ENCODE peak calls at places on chromosomes 13 and 19, in seven cellular contexts. J, T, E, F, X, Z and M are unnamed samples.

GRCh38 chr13:40120781-40121180 is 465.3 kb downstream of the COG6 start:
- DNase-seq in J (no peak), T (no peak), Z (no peak), X (no peak), F (no peak), E (no peak), M (no peak)

GRCh38 chr19:3576696-3577443 is 4.1 kb downstream of the HMG20B start:
- DNase-seq in Z (peak), F (peak), X (no peak), T (no peak), E (no peak), J (no peak), M (no peak)

GRCh38 chr19:46862504-46862835 is 1.7 kb downstream of the ARHGAP35 start:
- DNase-seq in X (no peak), J (no peak), Z (no peak), T (no peak), E (peak), F (no peak), M (no peak)

GRCh38 chr19:2235026-2235395 is 1.1 kb downstream of the PLEKHJ1 start:
- DNase-seq in Z (no peak), X (no peak), F (no peak), J (no peak), E (no peak), T (no peak), M (no peak)

GRCh38 chr13:47413112-47413511 is 516.3 kb upstream of the HTR2A start:
- DNase-seq in E (no peak), F (no peak), T (no peak), Z (peak), X (no peak), J (no peak), M (no peak)

GRCh38 chr13:32045963-32046785 is 14.6 kb downstream of the FRY start:
- DNase-seq in J (no peak), T (no peak), Z (peak), E (no peak), X (no peak), F (no peak), M (no peak)

GRCh38 chr13:73417012-73417615 is 358.3 kb downstream of the KLF5 start:
- DNase-seq in T (no peak), X (no peak), Z (no peak), F (no peak), J (no peak), E (no peak), M (peak)

GRCh38 chr19:45468159-45468651 is 409 bp downstream of the FOSB start:
- DNase-seq in X (peak), Z (no peak), T (no peak), J (no peak), F (peak), E (no peak), M (no peak)

GRCh38 chr13:111472559-111473460 is 152.4 kb downstream of the TEX29 start:
- DNase-seq in X (no peak), T (no peak), Z (no peak), F (no peak), E (peak), J (no peak), M (no peak)

GRCh38 chr19:45099465-45100201 is 6.7 kb downstream of the PPP1R37 start:
- DNase-seq in F (no peak), E (no peak), X (no peak), Z (peak), T (no peak), J (no peak), M (no peak)

GRCh38 chr13:26601669-26602068 is 44.2 kb downstream of the WASF3 start:
- DNase-seq in J (no peak), T (no peak), X (no peak), F (no peak), Z (peak), E (no peak), M (no peak)

GRCh38 chr13:33050161-33050560 is 33.9 kb downstream of the KL start:
- DNase-seq in J (no peak), E (no peak), X (no peak), F (no peak), T (no peak), Z (no peak), M (no peak)

GRCh38 chr13:32504876-32505275 is 33.7 kb downstream of the N4BP2L2 start:
- DNase-seq in J (no peak), Z (no peak), F (no peak), X (no peak), T (no peak), E (no peak), M (no peak)

GRCh38 chr19:39810424-39810823 is 23.5 kb downstream of the DYRK1B start:
- DNase-seq in X (no peak), Z (no peak), F (no peak), E (no peak), T (no peak), J (no peak), M (no peak)

GRCh38 chr13:47858678-47859050 is 142.4 kb downstream of the SUCLA2 start:
- DNase-seq in X (no peak), F (no peak), J (no peak), E (no peak), Z (peak), T (no peak), M (no peak)

GRCh38 chr13:48078251-48078656 is 16.6 kb downstream of the MED4 start:
- DNase-seq in F (no peak), T (no peak), Z (no peak), J (peak), E (no peak), X (no peak), M (no peak)

GRCh38 chr13:113327766-113328391 is 30.8 kb downstream of the LAMP1 start:
- DNase-seq in X (no peak), E (no peak), F (no peak), J (no peak), Z (no peak), T (no peak), M (no peak)

GRCh38 chr19:623974-624373 is 9.4 kb downstream of the POLRMT start:
- DNase-seq in E (no peak), J (no peak), X (no peak), Z (peak), F (no peak), T (no peak), M (peak)

GRCh38 chr19:10379880-10380310 is 477 bp downstream of the TYK2 start:
- DNase-seq in T (no peak), X (no peak), Z (no peak), F (no peak), E (no peak), J (peak), M (no peak)

GRCh38 chr19:34350161-34350561 is 14.8 kb upstream of the GPI start:
- DNase-seq in T (no peak), Z (peak), J (peak), E (no peak), F (no peak), X (no peak), M (no peak)

GRCh38 chr13:27423333-27423732 is 1.1 kb upstream of the GTF3A start:
- DNase-seq in J (no peak), T (no peak), F (no peak), X (no peak), Z (no peak), E (no peak), M (no peak)

GRCh38 chr19:13098291-13099072 is 4.2 kb downstream of the LYL1 start:
- DNase-seq in E (no peak), J (peak), T (no peak), X (peak), F (no peak), Z (no peak), M (no peak)

GRCh38 chr19:32598022-32598421 is 17.0 kb downstream of the PDCD5 start:
- DNase-seq in Z (no peak), J (no peak), X (no peak), F (no peak), T (no peak), E (no peak), M (no peak)

GRCh38 chr13:111393221-111393790 is 72.9 kb downstream of the TEX29 start:
- DNase-seq in X (peak), J (no peak), F (no peak), T (peak), Z (no peak), E (no peak), M (no peak)

GRCh38 chr19:40416918-40417713 is 3.9 kb upstream of the PRX start:
- DNase-seq in Z (peak), F (peak), X (peak), T (peak), J (no peak), E (no peak), M (no peak)

GRCh38 chr13:38520041-38520440 is 166.8 kb upstream of the FREM2 start:
- DNase-seq in J (no peak), E (no peak), Z (no peak), F (no peak), X (no peak), T (no peak), M (no peak)

GRCh38 chr19:43767316-43767715 is 12.6 kb upstream of the SMG9 start:
- DNase-seq in J (no peak), F (no peak), E (no peak), T (no peak), X (no peak), Z (no peak), M (no peak)

GRCh38 chr13:97435794-97436193 is 1.8 kb downstream of the RAP2A start:
- DNase-seq in E (no peak), T (no peak), Z (no peak), X (no peak), F (no peak), J (no peak), M (no peak)

GRCh38 chr19:2015611-2015950 is at the start of gene BTBD2:
- DNase-seq in F (peak), T (no peak), Z (peak), E (no peak), X (no peak), J (peak), M (no peak)

GRCh38 chr13:21703846-21704245 is 33.0 kb downstream of the FGF9 start:
- DNase-seq in X (no peak), J (no peak), Z (no peak), T (no peak), F (no peak), E (no peak), M (no peak)

GRCh38 chr13:47046706-47047105 is 149.9 kb upstream of the HTR2A start:
- DNase-seq in X (no peak), T (no peak), F (no peak), J (no peak), Z (no peak), E (no peak), M (no peak)

GRCh38 chr19:37933965-37934364 is 27.0 kb downstream of the SIPA1L3 start:
- DNase-seq in T (no peak), F (peak), E (no peak), J (no peak), X (peak), Z (peak), M (peak)

GRCh38 chr19:47419037-47419783 is at the start of gene MEIS3:
- DNase-seq in T (no peak), J (no peak), X (no peak), Z (no peak), E (no peak), F (no peak), M (no peak)

GRCh38 chr13:39575641-39576238 is 27.3 kb downstream of the LHFPL6 start:
- DNase-seq in X (no peak), Z (no peak), F (no peak), T (no peak), E (no peak), J (no peak), M (no peak)

GRCh38 chr19:6767357-6768235 is at the start of gene SH2D3A:
- DNase-seq in T (peak), J (peak), F (peak), E (peak), X (peak), Z (peak), M (peak)

GRCh38 chr19:7861619-7862412 is 12.4 kb downstream of the PRR36 start:
- DNase-seq in E (no peak), F (no peak), J (no peak), X (no peak), Z (no peak), T (no peak), M (no peak)

GRCh38 chr13:114161644-114162532 is 17.2 kb upstream of the CFAP97D2 start:
- DNase-seq in F (peak), T (peak), J (peak), Z (peak), X (peak), E (no peak), M (no peak)

GRCh38 chr13:110944121-110944967 is 29.5 kb upstream of the ANKRD10 start:
- DNase-seq in Z (peak), J (no peak), X (no peak), F (peak), T (no peak), E (no peak), M (peak)

GRCh38 chr19:28319918-28320317 is 893.0 kb downstream of the UQCRFS1 start:
- DNase-seq in Z (no peak), T (no peak), X (no peak), E (no peak), J (no peak), F (no peak), M (no peak)
- TF ChIP-seq POLR2A in Z (no peak), T (no peak), X (no peak), E (no peak), J (no peak), F (no peak), M (no peak)

DNA sequence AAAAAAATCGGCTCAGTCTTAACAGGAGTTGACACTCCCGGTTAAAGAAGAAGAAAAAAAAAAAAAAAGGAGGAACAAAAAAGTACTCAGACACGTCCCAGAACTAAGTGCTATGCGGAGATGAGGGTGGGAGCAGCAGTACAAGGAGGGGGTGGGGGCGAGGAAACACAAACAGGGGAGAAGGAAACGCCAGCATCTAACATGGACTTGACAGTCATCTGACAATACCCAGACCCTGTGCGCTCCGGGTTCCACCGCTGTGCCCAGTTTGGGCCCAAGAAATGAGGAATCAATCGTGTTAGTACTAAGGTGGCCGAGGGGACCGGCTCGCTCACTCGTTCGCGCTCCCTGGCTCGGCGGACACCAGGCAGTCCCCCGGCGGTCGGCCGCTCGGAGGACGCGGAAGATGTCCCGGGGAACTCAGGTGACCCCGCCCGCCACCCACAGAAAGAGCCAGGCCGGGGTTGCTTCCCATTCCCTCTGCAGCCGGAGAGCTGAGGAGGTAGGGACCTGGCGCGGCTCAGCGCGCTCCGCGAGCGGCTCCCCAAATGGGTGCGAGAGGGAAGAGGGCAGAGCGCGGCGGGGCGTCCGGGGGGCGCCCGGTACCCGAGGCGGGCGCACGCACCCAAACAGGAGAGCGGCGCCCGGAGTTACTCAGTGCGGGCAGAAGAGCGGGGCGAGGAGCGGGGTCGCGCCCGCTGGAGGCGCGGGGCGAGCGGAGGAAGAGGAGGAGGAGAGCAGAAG is 648 bp downstream of the TSHZ3 start:
- DNase-seq in E (no peak), J (no peak), X (no peak), Z (no peak), F (peak), T (no peak), M (peak)
- TF ChIP-seq POLR2A in E (no peak), J (no peak), X (no peak), Z (no peak), F (peak), T (no peak), M (no peak)

GRCh38 chr19:11534538-11534937 is 4.1 kb upstream of the CNN1 start:
- DNase-seq in J (no peak), X (no peak), T (no peak), F (no peak), Z (no peak), E (no peak), M (no peak)

GRCh38 chr19:11530432-11530831 is 1.5 kb upstream of the ECSIT start:
- DNase-seq in Z (peak), T (peak), X (peak), J (peak), E (no peak), F (peak), M (peak)

GRCh38 chr19:11528551-11529341 is at the start of gene ECSIT:
- DNase-seq in T (peak), F (peak), J (peak), X (peak), Z (peak), E (peak), M (peak)
- TF ChIP-seq POLR2A in T (peak), F (peak), J (peak), X (no peak), Z (peak), E (no peak), M (no peak)

DNA sequence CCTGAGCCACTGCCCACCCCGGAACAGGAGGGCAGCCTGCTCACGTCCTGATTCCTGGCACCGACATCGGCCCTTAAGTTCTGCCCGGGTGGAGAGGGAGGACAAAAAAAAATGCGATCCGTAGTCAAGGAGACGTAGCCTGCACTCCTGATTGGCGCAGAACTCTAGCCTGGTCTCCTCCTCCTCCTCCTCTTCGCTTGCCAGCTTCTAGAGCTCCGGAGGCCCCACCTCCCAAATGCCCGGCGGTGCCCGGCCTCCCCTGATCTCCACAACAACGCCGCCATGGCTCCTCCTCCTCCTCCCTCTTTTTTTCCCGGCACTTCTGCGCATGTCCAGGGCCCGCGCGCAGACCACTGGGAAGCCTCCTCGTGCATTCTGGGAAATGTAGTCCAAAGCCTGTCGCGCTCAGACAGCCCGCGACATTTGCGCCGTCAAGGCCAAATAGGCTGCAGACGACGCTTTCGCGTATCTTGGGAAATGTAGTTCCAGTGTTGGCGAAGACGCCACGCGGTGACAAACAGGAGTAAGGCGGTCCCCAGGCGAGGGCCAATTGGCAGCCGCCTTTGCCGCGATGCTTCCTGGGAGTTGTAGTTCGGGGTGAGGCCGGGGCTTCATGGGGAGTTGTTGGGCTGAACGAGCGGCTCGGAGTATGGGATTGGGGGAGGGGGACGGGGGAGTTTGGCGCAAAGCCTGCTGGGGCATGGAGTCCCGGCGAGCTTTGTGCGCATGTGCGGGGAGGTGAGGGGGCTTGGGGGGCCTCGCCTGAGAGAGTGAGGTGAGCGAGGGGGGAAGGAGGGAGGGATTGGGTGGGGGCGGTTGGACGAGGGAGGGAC is at the start of gene ZNF444:
- DNase-seq in X (peak), E (peak), T (peak), Z (peak), F (peak), J (peak), M (peak)
- TF ChIP-seq POLR2A in X (no peak), E (no peak), T (no peak), Z (peak), F (peak), J (peak), M (peak)

DNA sequence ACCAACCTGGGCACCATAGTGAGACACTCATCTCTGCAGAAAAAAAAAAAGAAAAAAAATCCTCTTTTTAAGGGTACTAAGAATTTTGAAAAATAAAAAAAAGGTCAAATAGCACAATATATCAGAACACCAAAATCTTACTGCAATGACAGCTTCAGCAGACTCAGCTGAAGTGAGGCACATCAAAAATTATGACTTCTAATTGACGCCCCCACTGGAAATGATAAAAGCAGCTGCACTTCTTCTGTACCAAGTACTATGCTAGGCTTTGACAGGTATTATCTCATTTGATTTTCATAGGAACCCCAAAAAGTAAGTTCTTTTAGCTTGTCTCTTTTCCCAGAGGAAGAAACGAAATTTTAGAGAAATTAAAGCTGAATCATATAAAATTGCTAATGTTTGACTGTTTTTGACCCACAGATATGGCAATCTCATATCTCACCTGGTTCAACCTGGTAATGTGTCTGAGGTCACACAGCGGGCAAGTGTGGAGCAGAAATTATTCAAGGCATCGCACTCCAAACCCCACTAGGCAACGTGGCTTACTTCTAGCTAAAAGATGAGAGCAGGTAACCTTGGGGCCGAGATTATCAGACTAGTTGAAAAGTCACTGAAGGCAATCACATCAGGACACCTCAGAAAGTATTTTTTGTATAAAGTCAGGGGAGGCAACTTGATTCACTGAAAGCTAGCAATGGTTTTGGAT is 78.1 kb downstream of the TNFSF11 start:
- DNase-seq in E (no peak), T (no peak), Z (no peak), F (no peak), X (no peak), J (no peak), M (no peak)
- TF ChIP-seq POLR2A in E (no peak), T (no peak), Z (no peak), F (no peak), X (no peak), J (no peak), M (no peak)